ENCODE peak calls at places on chromosomes 6 and 20, in four cellular contexts. G is GM23338, S is neuronal stem cell, Y is left cardiac atrium. A is an unnamed sample.

GRCh38 chr6:44311767-44312166 is 1.4 kb downstream of the AARS2 start:
- DNase-seq in G (no peak), S (no peak), Y (no peak), A (no peak)

GRCh38 chr6:81340946-81341345 is 411.5 kb downstream of the TENT5A start:
- DNase-seq in G (no peak), S (no peak), Y (no peak), A (no peak)

GRCh38 chr6:34600101-34600500 is 44.0 kb upstream of the SPDEF start:
- DNase-seq in G (no peak), S (no peak), Y (no peak), A (no peak)

GRCh38 chr6:122389704-122390103 is 9.7 kb upstream of the HSF2 start:
- DNase-seq in G (no peak), S (no peak), Y (no peak), A (no peak)

GRCh38 chr6:11202513-11203305 is 29.8 kb downstream of the NEDD9 start:
- DNase-seq in G (peak; percentile 70), S (peak; percentile 37), Y (no peak), A (no peak)

GRCh38 chr6:150417899-150418824 is 49.4 kb downstream of the IYD start:
- DNase-seq in G (peak; percentile 78), S (peak; percentile 39), Y (no peak), A (no peak)

GRCh38 chr6:73532288-73532687 is 11.5 kb upstream of the EEF1A1 start:
- DNase-seq in G (no peak), S (no peak), Y (no peak), A (no peak)

GRCh38 chr20:34622821-34623451 is 54.0 kb downstream of the PIGU start:
- DNase-seq in G (no peak), S (no peak), Y (no peak), A (no peak)

GRCh38 chr6:100134703-100135102 is 140.7 kb upstream of the MCHR2 start:
- DNase-seq in G (no peak), S (no peak), Y (no peak), A (no peak)

GRCh38 chr6:157764346-157765068 is 58.5 kb upstream of the SNX9 start:
- DNase-seq in G (no peak), S (no peak), Y (peak; percentile 80), A (no peak)

GRCh38 chr20:37243937-37244571 is 17.6 kb downstream of the GHRH start:
- DNase-seq in G (no peak), S (no peak), Y (peak; percentile 63), A (no peak)

GRCh38 chr6:132007474-132008190 is 56.5 kb upstream of the CCN2 start:
- DNase-seq in G (no peak), S (no peak), Y (no peak), A (no peak)

GRCh38 chr20:18904624-18905023 is 91.0 kb downstream of the SCP2D1 start:
- DNase-seq in G (peak; percentile 13), S (no peak), Y (no peak), A (peak; percentile 7)